ENCODE peak calls at places on chromosomes 6 and 20, in seven cellular contexts. L, S, U, V, J, X and B are unnamed samples.

GRCh38 chr6:136696783-136697364 is 95.4 kb downstream of the MAP3K5 start:
- DNase-seq in L (no peak), S (no peak), U (no peak), V (no peak), J (no peak), X (no peak), B (no peak)

GRCh38 chr6:42805297-42805861 is 23.5 kb downstream of the BICRAL start:
- DNase-seq in L (no peak), S (no peak), U (no peak), V (no peak), J (no peak), X (no peak), B (no peak)

GRCh38 chr6:72286911-72287311 is 335.0 kb upstream of the KCNQ5 start:
- DNase-seq in L (no peak), S (no peak), U (peak), V (peak), J (no peak), X (no peak), B (peak)

GRCh38 chr6:18985958-18986357 is 598.8 kb downstream of the RNF144B start:
- DNase-seq in L (no peak), S (no peak), U (no peak), V (no peak), J (no peak), X (no peak), B (no peak)

GRCh38 chr20:20366896-20367680 is 816 bp upstream of the INSM1 start:
- DNase-seq in L (no peak), S (peak), U (no peak), V (no peak), J (no peak), X (no peak), B (no peak)

GRCh38 chr6:140537834-140538680 is 1163.6 kb upstream of the CITED2 start:
- DNase-seq in L (no peak), S (peak), U (peak), V (peak), J (peak), X (no peak), B (peak)

GRCh38 chr6:41422156-41422555 is 86.7 kb downstream of the NCR2 start:
- DNase-seq in L (no peak), S (no peak), U (no peak), V (no peak), J (no peak), X (no peak), B (no peak)

GRCh38 chr6:150377211-150377781 is 8.5 kb downstream of the IYD start:
- DNase-seq in L (no peak), S (peak), U (peak), V (peak), J (no peak), X (no peak), B (no peak)